ENCODE peak calls at places on chromosomes 16 and 17, in six cellular contexts. P is fibroblast of the conjunctiva; R is choroid plexus epithelial cell; K is effector CD4-positive, alpha-beta T cell; Q is NCI-H1417 treated with DMSO at 0.1 percent for 48 hours; G is NCI-H2081. I is an unnamed sample.
A peak's percentile ranks its signal among the peaks of the same experiment; 100 is the strongest.

GRCh38 chr16:69526831-69527655 is 38.7 kb upstream of the NFAT5 start:
- DNase-seq in P (no peak), R (no peak), K (no peak), Q (no peak), G (no peak), I (no peak)

GRCh38 chr16:19269098-19269497 is 16.4 kb upstream of the CLEC19A start:
- DNase-seq in P (no peak), R (no peak), K (no peak), Q (no peak), G (no peak), I (no peak)

GRCh38 chr17:58786586-58787295 is 31.1 kb downstream of the PPM1E start:
- DNase-seq in P (peak; percentile 72), R (peak; percentile 92), K (no peak), Q (no peak), G (peak; percentile 12), I (no peak)

GRCh38 chr17:71963341-71963740 is 157.5 kb upstream of the SOX9 start:
- DNase-seq in P (no peak), R (no peak), K (no peak), Q (no peak), G (peak; percentile 34), I (no peak)

GRCh38 chr17:48547839-48548686 is 3.2 kb upstream of the HOXB2 start:
- DNase-seq in P (no peak), R (no peak), K (peak; percentile 60), Q (no peak), G (no peak), I (no peak)

GRCh38 chr17:34637548-34638525 is 58.5 kb downstream of the TMEM132E start:
- DNase-seq in P (peak; percentile 48), R (peak; percentile 79), K (peak; percentile 69), Q (no peak), G (peak; percentile 15), I (peak; percentile 25)

GRCh38 chr16:89811321-89811720 is 5.1 kb downstream of the FANCA start:
- DNase-seq in P (no peak), R (no peak), K (no peak), Q (no peak), G (peak; percentile 75), I (no peak)

GRCh38 chr17:72357764-72358365 is 237.0 kb downstream of the SOX9 start:
- DNase-seq in P (no peak), R (no peak), K (no peak), Q (no peak), G (no peak), I (no peak)

GRCh38 chr16:85401917-85402766 is 211.0 kb upstream of the GSE1 start:
- DNase-seq in P (no peak), R (no peak), K (no peak), Q (no peak), G (no peak), I (no peak)

GRCh38 chr16:4314532-4315184 is 1.2 kb upstream of the GLIS2 start:
- DNase-seq in P (no peak), R (peak; percentile 46), K (no peak), Q (no peak), G (no peak), I (no peak)

GRCh38 chr17:46013502-46014165 is 14.6 kb downstream of the STH start:
- DNase-seq in P (peak; percentile 29), R (peak; percentile 24), K (no peak), Q (no peak), G (no peak), I (no peak)